ENCODE peak calls at places on chromosomes 13 and 19, in six cellular contexts. R, S, O, P, I and J are unnamed samples.

GRCh38 chr13:47929156-47929555 is 71.9 kb downstream of the SUCLA2 start:
- DNase-seq in O (peak), P (no peak), S (peak), I (no peak), R (no peak), J (no peak)

GRCh38 chr19:43574424-43575155 is 737 bp downstream of the XRCC1 start:
- DNase-seq in R (no peak), P (no peak), I (no peak), O (peak), S (peak), J (no peak)

GRCh38 chr13:34555988-34556387 is 386.1 kb upstream of the NBEA start:
- DNase-seq in R (no peak), P (no peak), I (no peak), O (peak), S (no peak), J (no peak)

GRCh38 chr13:29136341-29136740 is 316.2 kb downstream of the MTUS2 start:
- DNase-seq in O (no peak), P (no peak), I (no peak), R (no peak), S (no peak), J (no peak)

GRCh38 chr19:57165846-57166245 is 1.4 kb downstream of the DUXA start:
- DNase-seq in I (no peak), R (no peak), S (peak), O (no peak), P (no peak), J (no peak)

GRCh38 chr13:39506559-39507390 is 96.2 kb downstream of the LHFPL6 start:
- DNase-seq in O (peak), R (no peak), I (no peak), P (no peak), S (peak), J (no peak)

GRCh38 chr19:16862826-16863405 is 25.9 kb upstream of the F2RL3 start:
- DNase-seq in P (no peak), R (no peak), I (no peak), O (no peak), S (no peak), J (no peak)

GRCh38 chr19:46629546-46630025 is 4.7 kb upstream of the PTGIR start:
- DNase-seq in R (no peak), O (no peak), P (no peak), I (no peak), S (no peak), J (no peak)

GRCh38 chr13:79867248-79867647 is 386.3 kb downstream of the NDFIP2 start:
- DNase-seq in S (peak), P (no peak), I (no peak), O (peak), R (no peak), J (no peak)

GRCh38 chr13:33108620-33109019 is 92.4 kb downstream of the KL start:
- DNase-seq in O (peak), S (peak), I (no peak), P (no peak), R (no peak), J (no peak)

GRCh38 chr19:8491574-8491973 is 10.9 kb downstream of the PRAM1 start:
- DNase-seq in O (no peak), P (no peak), R (no peak), I (no peak), S (no peak), J (no peak)

GRCh38 chr19:15618321-15618720 is 3.3 kb downstream of the CYP4F8 start:
- DNase-seq in R (no peak), S (no peak), P (no peak), I (no peak), O (no peak), J (no peak)

GRCh38 chr13:82407321-82407720 is 1475.0 kb downstream of the SLITRK1 start:
- DNase-seq in R (no peak), P (no peak), I (no peak), O (no peak), S (no peak), J (no peak)

GRCh38 chr13:41577437-41577836 is 120.1 kb downstream of the RGCC start:
- DNase-seq in I (no peak), P (no peak), O (no peak), R (no peak), S (peak), J (no peak)

GRCh38 chr13:44132710-44133109 is 240.9 kb upstream of the SERP2 start:
- DNase-seq in S (peak), I (peak), R (no peak), O (peak), P (no peak), J (no peak)

GRCh38 chr13:48414501-48414900 is 1.6 kb upstream of the LPAR6 start:
- DNase-seq in O (no peak), R (no peak), S (no peak), I (no peak), P (no peak), J (no peak)

GRCh38 chr19:18063463-18063862 is 23.3 kb downstream of the IL12RB1 start:
- DNase-seq in R (peak), O (no peak), S (peak), P (no peak), I (no peak), J (no peak)

GRCh38 chr13:111474136-111475002 is 153.9 kb downstream of the TEX29 start:
- DNase-seq in I (no peak), R (no peak), P (no peak), O (peak), S (peak), J (peak)

GRCh38 chr19:54837542-54837941 is 12.7 kb upstream of the KIR3DL2 start:
- DNase-seq in R (no peak), P (no peak), O (no peak), S (no peak), I (no peak), J (no peak)

GRCh38 chr19:52570005-52570861 is at the start of gene ZNF701:
- DNase-seq in S (peak), I (no peak), P (peak), O (peak), R (peak), J (peak)

GRCh38 chr13:50779443-50780200 is 63.9 kb downstream of the DLEU7 start:
- DNase-seq in R (no peak), S (no peak), O (no peak), I (no peak), P (no peak), J (no peak)

GRCh38 chr13:99619207-99619606 is 117.9 kb downstream of the TM9SF2 start:
- DNase-seq in I (no peak), P (no peak), R (no peak), S (no peak), O (no peak), J (no peak)

GRCh38 chr19:38361633-38362075 is 12.7 kb upstream of the PSMD8 start:
- DNase-seq in R (peak), I (peak), P (peak), S (peak), O (peak), J (peak)

GRCh38 chr13:21852043-21852442 is 181.2 kb downstream of the FGF9 start:
- DNase-seq in O (no peak), S (no peak), R (no peak), I (no peak), P (no peak), J (no peak)

GRCh38 chr19:9792191-9793050 is 23.9 kb upstream of the ZNF846 start:
- DNase-seq in P (peak), S (peak), I (peak), R (peak), O (peak), J (peak)

GRCh38 chr19:29384676-29385075 is 141.1 kb upstream of the VSTM2B start:
- DNase-seq in O (no peak), R (no peak), P (no peak), I (no peak), S (no peak), J (no peak)

GRCh38 chr13:29509999-29510586 is 85.4 kb downstream of the SLC7A1 start:
- DNase-seq in I (no peak), P (no peak), R (no peak), O (peak), S (peak), J (no peak)

GRCh38 chr13:20182231-20182846 is 10.4 kb downstream of the GJB2 start:
- DNase-seq in P (no peak), S (peak), R (peak), I (peak), O (peak), J (peak)

GRCh38 chr13:35557475-35557874 is 81.0 kb upstream of the MAB21L1 start:
- DNase-seq in O (no peak), I (no peak), R (no peak), P (no peak), S (no peak), J (no peak)

GRCh38 chr19:3986260-3987041 is 1.2 kb upstream of the EEF2 start:
- DNase-seq in O (peak), S (peak), I (peak), P (no peak), R (peak), J (peak)

GRCh38 chr13:60329221-60329983 is 67.6 kb upstream of the TDRD3 start:
- DNase-seq in R (no peak), S (peak), O (peak), I (peak), P (peak), J (peak)
- TF ChIP-seq CTCF in R (no peak), S (peak), O (peak), I (no peak), P (no peak), J (peak)

GRCh38 chr13:46553886-46554855 is 1.2 kb downstream of the LRCH1 start:
- DNase-seq in S (peak), R (peak), I (peak), O (peak), P (peak), J (peak)
- TF ChIP-seq CTCF in S (peak), R (no peak), I (no peak), O (peak), P (no peak), J (no peak)

GRCh38 chr19:48496959-48497727 is 14.5 kb downstream of the LMTK3 start:
- DNase-seq in I (no peak), S (no peak), P (no peak), O (no peak), R (no peak), J (no peak)

GRCh38 chr19:48499352-48500090 is 12.1 kb downstream of the LMTK3 start:
- DNase-seq in I (no peak), R (no peak), P (no peak), O (no peak), S (no peak), J (no peak)

GRCh38 chr19:48497728-48498575 is 13.7 kb downstream of the LMTK3 start:
- DNase-seq in S (no peak), I (no peak), P (no peak), O (no peak), R (no peak), J (no peak)

GRCh38 chr19:48498576-48498879 is 13.1 kb downstream of the LMTK3 start:
- DNase-seq in S (no peak), I (no peak), O (no peak), R (no peak), P (no peak), J (no peak)

DNA sequence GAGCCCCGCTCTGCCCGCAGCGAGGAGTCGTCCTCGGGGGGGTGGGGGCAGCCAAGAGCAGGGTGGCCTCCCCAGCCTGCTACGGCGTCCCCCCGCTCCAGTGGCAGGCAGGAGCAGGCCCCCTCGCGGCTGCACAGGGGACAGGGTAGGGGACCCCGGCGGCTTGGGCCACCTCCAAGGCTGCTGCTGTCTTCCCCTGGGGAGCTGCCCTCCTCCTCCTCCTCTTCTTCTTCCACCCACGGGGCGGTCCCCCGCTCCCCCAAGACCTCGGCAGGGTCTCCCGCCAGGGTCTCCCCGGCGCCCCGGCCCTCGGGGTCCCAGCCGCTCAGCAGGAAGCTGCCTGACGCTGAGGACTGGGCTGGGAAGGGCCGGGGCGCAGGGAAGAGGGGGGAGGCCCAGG is 12.7 kb downstream of the LMTK3 start:
- DNase-seq in R (no peak), I (peak), P (no peak), O (no peak), S (no peak), J (no peak)
- TF ChIP-seq CTCF in R (no peak), I (no peak), P (no peak), O (no peak), S (no peak), J (peak)

GRCh38 chr19:48123907-48124675 is 13.5 kb upstream of the PLA2G4C start:
- DNase-seq in S (peak), I (peak), O (peak), R (no peak), P (no peak), J (peak)
- TF ChIP-seq CTCF in S (peak), I (peak), O (no peak), R (no peak), P (no peak), J (no peak)

DNA sequence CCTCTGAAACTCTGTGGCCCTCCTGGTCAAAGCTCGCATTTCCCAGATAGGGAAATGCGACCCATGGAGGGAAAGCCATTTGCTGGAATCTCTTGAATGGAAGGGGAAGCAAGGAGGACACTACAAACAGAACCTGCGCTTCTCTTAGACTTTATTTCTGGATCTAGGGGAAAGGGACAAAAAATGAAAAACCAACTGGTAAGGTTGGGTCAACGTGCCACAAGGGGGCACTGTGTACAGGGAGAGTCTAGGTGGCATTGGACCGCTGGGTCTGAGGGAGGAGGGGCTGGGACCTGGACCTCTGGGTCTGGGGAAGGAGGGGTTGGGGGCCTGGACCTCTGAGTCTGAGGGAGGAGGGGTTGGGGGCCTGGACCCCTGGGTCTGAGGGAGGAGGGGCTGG is 5.0 kb downstream of the KLK4 start:
- DNase-seq in O (no peak), I (peak), P (peak), S (no peak), R (no peak), J (peak)
- TF ChIP-seq CTCF in O (no peak), I (peak), P (peak), S (peak), R (no peak), J (peak)

GRCh38 chr13:78759704-78760103 is 100.7 kb upstream of the OBI1 start:
- DNase-seq in R (no peak), S (peak), P (no peak), I (no peak), O (no peak), J (no peak)

GRCh38 chr13:78768950-78769349 is 110.0 kb upstream of the OBI1 start:
- DNase-seq in S (no peak), O (no peak), I (no peak), P (no peak), R (no peak), J (no peak)

GRCh38 chr13:78762825-78763224 is 103.9 kb upstream of the OBI1 start:
- DNase-seq in P (no peak), O (no peak), R (no peak), S (no peak), I (no peak), J (no peak)

GRCh38 chr13:78764665-78765064 is 105.7 kb upstream of the OBI1 start:
- DNase-seq in P (no peak), R (no peak), S (no peak), O (no peak), I (no peak), J (no peak)
- TF ChIP-seq CTCF in P (no peak), R (no peak), S (no peak), O (no peak), I (no peak), J (no peak)